ENCODE peak calls at places on chromosome 1, in ten cellular contexts. L is K562, S is NCI-H2171 treated with DMSO at 0.1 percent for 48 hours, X is nucleus accumbens, Q is Calu3, Y is choroid plexus epithelial cell, K is hypothalamus, H is left kidney, A is GM04504, R is kidney. G is an unnamed sample.

GRCh38 chr1:9128520-9129371 is at the start of gene GPR157:
- DNase-seq in S (peak; percentile 61), X (no peak), Q (peak; percentile 84), A (peak; percentile 54), R (peak; percentile 96), K (peak; percentile 67), Y (peak; percentile 75), L (peak; percentile 100), H (peak; percentile 76), G (peak; percentile 48)

GRCh38 chr1:42529724-42530161 is 66.7 kb downstream of the CCDC30 start:
- DNase-seq in Q (peak; percentile 9), H (no peak), L (no peak), R (no peak), A (peak; percentile 35), K (no peak), S (no peak), Y (peak; percentile 40), X (no peak), G (peak; percentile 67)

GRCh38 chr1:31745898-31746668 is 18.1 kb downstream of the ADGRB2 start:
- DNase-seq in L (no peak), S (peak; percentile 82), K (no peak), A (no peak), Q (no peak), H (no peak), X (no peak), Y (no peak), R (peak; percentile 71), G (no peak)

GRCh38 chr1:152182431-152182830 is 23.4 kb upstream of the RPTN start:
- DNase-seq in R (no peak), Q (peak; percentile 17), A (no peak), L (no peak), S (no peak), H (no peak), K (no peak), Y (peak; percentile 81), X (no peak), G (peak; percentile 18)

GRCh38 chr1:200042437-200043329 is 15.2 kb downstream of the NR5A2 start:
- DNase-seq in R (no peak), K (no peak), X (no peak), A (no peak), S (no peak), H (peak; percentile 60), Y (no peak), Q (peak; percentile 30), L (no peak), G (no peak)

GRCh38 chr1:10905841-10906655 is 106.4 kb upstream of the TARDBP start:
- DNase-seq in Q (no peak), L (no peak), R (peak; percentile 64), K (no peak), S (no peak), Y (no peak), X (no peak), A (no peak), H (no peak), G (no peak)

GRCh38 chr1:223745731-223746130 is 33.4 kb downstream of the CAPN2 start:
- DNase-seq in Y (no peak), A (no peak), R (no peak), L (no peak), X (no peak), H (no peak), K (no peak), Q (no peak), S (no peak), G (peak; percentile 68)

GRCh38 chr1:238589843-238590435 is 699.2 kb upstream of the ZP4 start:
- DNase-seq in X (no peak), S (no peak), K (no peak), Y (peak; percentile 43), Q (no peak), A (peak; percentile 64), R (no peak), H (no peak), L (no peak), G (peak; percentile 54)

GRCh38 chr1:234546890-234547788 is 62.8 kb downstream of the IRF2BP2 start:
- DNase-seq in L (peak; percentile 60), K (no peak), Y (peak; percentile 78), H (no peak), A (no peak), R (no peak), Q (no peak), S (no peak), X (no peak), G (peak; percentile 85)

GRCh38 chr1:224591326-224591725 is 24.8 kb upstream of the CNIH3 start:
- DNase-seq in Q (no peak), Y (no peak), X (no peak), R (no peak), A (no peak), K (no peak), H (no peak), S (no peak), L (no peak), G (peak; percentile 57)

GRCh38 chr1:46176211-46176865 is at the start of gene P3R3URF:
- DNase-seq in K (no peak), A (no peak), X (no peak), Y (no peak), H (no peak), L (no peak), S (no peak), R (no peak), Q (no peak), G (no peak)